ENCODE peak calls at places on chromosome 4, in ten cellular contexts. F is CD4-positive, alpha-beta T cell; T is NCI-H1092; Z is heart left ventricle; Y is NCI-H1105; R is cardiac muscle cell; Q is AG08395; K is lung microvascular endothelial cell; M is hepatocyte; O is ovary. G is an unnamed sample.

GRCh38 chr4:15657366-15657765 is 2.2 kb upstream of the FBXL5 start:
- DNase-seq in Q (no peak), O (no peak), F (no peak), K (no peak), T (no peak), M (no peak), Z (no peak), R (no peak), Y (no peak), G (no peak)

GRCh38 chr4:88219099-88219498 is 60.7 kb upstream of the ABCG2 start:
- DNase-seq in R (peak), T (peak), F (no peak), O (no peak), Y (peak), Q (peak), Z (no peak), K (peak), M (peak), G (no peak)

GRCh38 chr4:3707423-3708102 is 58.6 kb upstream of the ADRA2C start:
- DNase-seq in F (no peak), Z (no peak), Q (peak), O (no peak), M (no peak), R (no peak), K (no peak), Y (no peak), T (no peak), G (no peak)

GRCh38 chr4:108834787-108835384 is 72.0 kb upstream of the ETNPPL start:
- DNase-seq in R (peak), Q (peak), O (no peak), Y (no peak), T (no peak), K (peak), F (no peak), M (peak), Z (no peak), G (no peak)

GRCh38 chr4:98864560-98864959 is 64.4 kb downstream of the EIF4E start:
- DNase-seq in M (no peak), T (no peak), R (no peak), Z (no peak), O (no peak), Y (no peak), F (no peak), K (no peak), Q (no peak), G (no peak)

GRCh38 chr4:8252301-8253173 is 17.0 kb upstream of the HTRA3 start:
- DNase-seq in K (no peak), R (peak), F (no peak), T (no peak), O (no peak), Q (no peak), Y (no peak), M (peak), Z (no peak), G (peak)

GRCh38 chr4:5824635-5825034 is 68.3 kb downstream of the CRMP1 start:
- DNase-seq in F (no peak), Q (peak), M (peak), T (no peak), R (peak), Z (no peak), Y (no peak), O (no peak), K (peak), G (no peak)

GRCh38 chr4:67658302-67658701 is 42.7 kb downstream of the UBA6 start:
- DNase-seq in K (no peak), Z (no peak), M (no peak), R (no peak), F (no peak), Q (no peak), T (no peak), Y (no peak), O (no peak), G (no peak)

GRCh38 chr4:140156529-140157171 is 2.7 kb upstream of the MAML3 start:
- DNase-seq in F (no peak), Z (no peak), Q (no peak), K (no peak), T (no peak), O (no peak), M (no peak), R (no peak), Y (no peak), G (no peak)

GRCh38 chr4:108060164-108060563 is 70.5 kb downstream of the HADH start:
- DNase-seq in Y (no peak), R (peak), K (peak), M (peak), T (no peak), Q (peak), Z (no peak), O (no peak), F (no peak), G (no peak)

GRCh38 chr4:36317731-36318130 is 36.3 kb downstream of the DTHD1 start:
- DNase-seq in F (no peak), O (no peak), T (no peak), R (no peak), M (no peak), K (no peak), Z (no peak), Q (no peak), Y (no peak), G (no peak)

GRCh38 chr4:93710101-93710846 is 118.3 kb upstream of the ATOH1 start:
- DNase-seq in O (no peak), M (peak), Q (no peak), K (no peak), Z (no peak), T (no peak), F (no peak), R (no peak), Y (no peak), G (no peak)

GRCh38 chr4:26183017-26183416 is 137.8 kb upstream of the RBPJ start:
- DNase-seq in F (no peak), O (no peak), Z (no peak), M (no peak), K (no peak), R (no peak), T (no peak), Q (no peak), Y (no peak), G (no peak)

GRCh38 chr4:185782523-185782922 is 29.5 kb downstream of the SORBS2 start:
- DNase-seq in Y (no peak), K (peak), Q (no peak), F (no peak), O (no peak), T (no peak), R (peak), Z (no peak), M (peak), G (no peak)

GRCh38 chr4:71564775-71565174 is 219.1 kb downstream of the GC start:
- DNase-seq in O (no peak), F (no peak), K (no peak), Z (no peak), M (no peak), T (no peak), Y (no peak), R (peak), Q (no peak), G (peak)

GRCh38 chr4:137707626-137708025 is 175.3 kb upstream of the PCDH18 start:
- DNase-seq in Q (peak), T (no peak), K (peak), M (no peak), F (no peak), O (no peak), Z (no peak), R (peak), Y (no peak), G (no peak)

GRCh38 chr4:140688711-140689598 is 67.2 kb downstream of the TBC1D9 start:
- DNase-seq in K (no peak), Q (no peak), O (no peak), M (no peak), Y (no peak), R (peak), T (no peak), Z (no peak), F (no peak), G (no peak)

GRCh38 chr4:82784615-82785247 is 13.9 kb downstream of the SCD5 start:
- DNase-seq in F (no peak), Y (peak), M (no peak), R (peak), K (peak), Z (no peak), O (no peak), Q (no peak), T (no peak), G (no peak)

GRCh38 chr4:118904935-118905334 is 16.3 kb downstream of the SYNPO2 start:
- DNase-seq in Y (no peak), Z (peak), K (peak), T (peak), R (peak), Q (no peak), M (no peak), O (no peak), F (no peak), G (no peak)

GRCh38 chr4:11418610-11419009 is 10.1 kb downstream of the HS3ST1 start:
- DNase-seq in F (no peak), M (no peak), Q (no peak), K (peak), O (no peak), Y (no peak), Z (no peak), T (no peak), R (no peak), G (no peak)

GRCh38 chr4:5988086-5988845 is 30.0 kb downstream of the C4orf50 start:
- DNase-seq in T (no peak), O (no peak), Y (no peak), M (no peak), Q (no peak), K (no peak), R (no peak), Z (no peak), F (no peak), G (no peak)

GRCh38 chr4:71212216-71212615 is 126.6 kb upstream of the SLC4A4 start:
- DNase-seq in Q (no peak), Y (no peak), O (no peak), T (no peak), Z (no peak), R (peak), M (no peak), F (no peak), K (no peak), G (no peak)

GRCh38 chr4:55122235-55122634 is 3.2 kb downstream of the KDR start:
- DNase-seq in O (no peak), Z (no peak), M (no peak), K (peak), T (no peak), Y (no peak), Q (no peak), F (no peak), R (no peak), G (no peak)

GRCh38 chr4:15331930-15332329 is 95.9 kb upstream of the C1QTNF7 start:
- DNase-seq in T (no peak), F (no peak), Y (no peak), O (no peak), Q (no peak), K (no peak), Z (no peak), M (peak), R (no peak), G (no peak)

GRCh38 chr4:76253511-76253910 is 2.0 kb downstream of the FAM47E start:
- DNase-seq in F (no peak), M (no peak), R (no peak), Z (no peak), Y (no peak), K (no peak), O (no peak), Q (no peak), T (no peak), G (no peak)

GRCh38 chr4:108168213-108168671 is 490 bp downstream of the LEF1 start:
- DNase-seq in F (peak), R (no peak), Y (no peak), K (no peak), Z (no peak), O (no peak), M (no peak), Q (no peak), T (no peak), G (no peak)

GRCh38 chr4:41365726-41366125 is 109.0 kb downstream of the UCHL1 start:
- DNase-seq in F (no peak), M (no peak), Y (no peak), T (no peak), Z (no peak), R (no peak), Q (no peak), K (no peak), O (no peak), G (no peak)

GRCh38 chr4:150173420-150173819 is 95.2 kb downstream of the DCLK2 start:
- DNase-seq in R (no peak), T (peak), Q (no peak), Y (no peak), M (no peak), K (peak), O (no peak), Z (no peak), F (no peak), G (no peak)

GRCh38 chr4:177041356-177041755 is 248.6 kb upstream of the VEGFC start:
- DNase-seq in Z (no peak), T (no peak), Q (peak), F (no peak), O (no peak), Y (no peak), R (no peak), M (no peak), K (no peak), G (no peak)

GRCh38 chr4:145216532-145216931 is 36.1 kb upstream of the OTUD4 start:
- DNase-seq in F (no peak), T (no peak), M (no peak), O (no peak), Z (no peak), K (peak), R (peak), Y (no peak), Q (peak), G (no peak)

GRCh38 chr4:145788765-145789164 is 108.8 kb downstream of the C4orf51 start:
- DNase-seq in O (no peak), T (no peak), M (no peak), F (no peak), Y (no peak), R (no peak), Q (no peak), Z (no peak), K (no peak), G (no peak)

GRCh38 chr4:151436093-151436518 is 27.1 kb downstream of the FHIP1A start:
- DNase-seq in Y (no peak), Q (no peak), O (no peak), Z (no peak), R (no peak), K (no peak), F (no peak), M (no peak), T (no peak), G (no peak)

GRCh38 chr4:140300271-140300970 is 73.0 kb upstream of the SCOC start:
- DNase-seq in Q (peak), K (peak), M (peak), T (no peak), Y (no peak), R (peak), O (no peak), Z (peak), F (no peak), G (no peak)

GRCh38 chr4:169484485-169484884 is 127.9 kb downstream of the NEK1 start:
- DNase-seq in Z (no peak), M (peak), Y (no peak), F (no peak), Q (no peak), T (no peak), K (no peak), O (no peak), R (peak), G (no peak)

G was measured in left cardiac atrium.